ENCODE peak calls at places on chromosome 5, in seven cellular contexts. A is fibroblast of lung, C is Peyer's patch, S is mammary epithelial cell, I is tibial artery, Q is endothelial cell, K is heart right ventricle. J is an unnamed sample.

GRCh38 chr5:180611140-180611850 is 20.0 kb upstream of the SCGB3A1 start:
- DNase-seq in K (peak), I (no peak), Q (no peak), A (no peak), S (no peak), C (no peak), J (no peak)

GRCh38 chr5:6447384-6448140 is 1.1 kb upstream of the UBE2QL1 start:
- DNase-seq in A (no peak), C (no peak), Q (no peak), K (no peak), I (no peak), S (no peak), J (no peak)

GRCh38 chr5:65779643-65780042 is 57.6 kb downstream of the NLN start:
- DNase-seq in A (no peak), Q (no peak), C (no peak), S (no peak), I (no peak), K (no peak), J (no peak)

GRCh38 chr5:78806544-78806943 is 158.0 kb upstream of the LHFPL2 start:
- DNase-seq in C (no peak), A (peak), I (no peak), S (peak), Q (no peak), K (no peak), J (no peak)

GRCh38 chr5:83553000-83553486 is 81.5 kb downstream of the VCAN start:
- DNase-seq in S (no peak), Q (no peak), C (no peak), I (peak), K (peak), A (peak), J (no peak)

GRCh38 chr5:156155638-156156037 is 171.3 kb upstream of the SGCD start:
- DNase-seq in K (no peak), Q (no peak), I (no peak), C (no peak), S (no peak), A (no peak), J (no peak)

GRCh38 chr5:126837907-126838539 is 61.1 kb downstream of the LMNB1 start:
- DNase-seq in K (no peak), I (no peak), C (no peak), S (no peak), Q (no peak), A (no peak), J (no peak)

GRCh38 chr5:119470851-119471451 is 18.7 kb downstream of the HSD17B4 start:
- DNase-seq in C (no peak), S (peak), I (no peak), K (no peak), A (peak), Q (peak), J (no peak)

GRCh38 chr5:115962565-115963402 is 509 bp downstream of the LVRN start:
- DNase-seq in C (no peak), A (peak), Q (peak), S (no peak), I (peak), K (peak), J (no peak)

DNA sequence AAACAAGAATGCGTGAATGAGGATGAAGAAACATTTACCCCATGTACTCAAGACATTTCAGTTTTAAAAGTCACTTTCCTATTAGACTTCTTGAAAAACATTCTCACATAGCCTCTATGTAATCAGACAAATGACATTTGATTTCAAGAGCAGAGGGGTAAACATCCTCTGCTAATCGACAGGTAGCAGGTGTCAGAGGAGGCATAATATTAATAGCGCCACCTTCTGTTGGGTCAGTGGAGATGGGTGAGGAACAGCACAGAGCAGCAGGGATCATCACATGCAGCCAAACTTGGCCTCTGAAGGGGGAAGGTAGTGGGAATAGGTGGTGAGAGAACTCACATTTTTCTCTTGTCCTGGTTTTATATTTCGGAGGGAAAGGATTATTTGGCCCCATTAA is 3.3 kb upstream of the LSM11 start:
- DNase-seq in Q (no peak), S (peak), K (no peak), I (no peak), C (no peak), A (peak), J (no peak)
- TF ChIP-seq CTCF in Q (peak), S (peak), K (peak), I (no peak), C (no peak), A (peak), J (peak)

GRCh38 chr5:17709011-17709710 is 74.9 kb downstream of the TAF11L14 start:
- DNase-seq in I (no peak), Q (no peak), K (no peak), A (no peak), S (no peak), C (no peak), J (no peak)
- TF ChIP-seq CTCF in I (no peak), Q (no peak), K (no peak), A (no peak), S (no peak), C (no peak), J (no peak)

GRCh38 chr5:147226512-147226911 is 8.3 kb upstream of the STK32A start:
- DNase-seq in S (no peak), A (no peak), Q (no peak), K (no peak), C (no peak), I (no peak), J (no peak)

GRCh38 chr5:147225938-147226337 is 8.9 kb upstream of the STK32A start:
- DNase-seq in C (no peak), S (no peak), K (no peak), I (no peak), A (no peak), Q (no peak), J (no peak)

GRCh38 chr5:147223951-147224791 is 10.7 kb upstream of the STK32A start:
- DNase-seq in C (no peak), Q (peak), I (no peak), A (peak), K (no peak), S (peak), J (no peak)

GRCh38 chr5:147223343-147223742 is 11.5 kb upstream of the STK32A start:
- DNase-seq in S (no peak), I (no peak), A (peak), Q (no peak), C (no peak), K (no peak), J (no peak)
- TF ChIP-seq CTCF in S (no peak), I (no peak), A (no peak), Q (no peak), C (no peak), K (no peak), J (no peak)

DNA sequence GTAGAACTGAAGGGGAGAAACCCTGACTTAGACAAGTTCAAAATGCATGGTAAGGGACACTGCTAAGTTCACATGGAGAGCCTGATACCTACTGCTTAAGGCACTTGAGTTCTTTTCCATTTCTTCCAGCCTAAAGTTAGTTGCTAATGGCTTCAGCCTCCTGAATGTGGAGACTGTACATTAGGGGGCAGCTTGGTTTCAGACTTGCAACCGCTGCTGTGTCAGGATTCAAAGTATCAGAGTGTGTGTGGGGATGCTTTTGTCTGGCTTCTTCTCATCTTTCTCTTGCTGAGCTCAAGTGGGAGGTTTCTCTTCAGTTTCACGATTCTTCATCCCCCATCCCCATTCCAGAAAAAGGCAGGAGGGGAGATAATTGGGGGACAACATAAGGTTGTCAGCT is 49.4 kb downstream of the ATP10B start:
- DNase-seq in C (no peak), K (no peak), S (no peak), A (no peak), Q (no peak), I (no peak), J (no peak)
- TF ChIP-seq CTCF in C (no peak), K (no peak), S (no peak), A (no peak), Q (no peak), I (no peak), J (no peak)

GRCh38 chr5:41695920-41696582 is 174.2 kb downstream of the OXCT1 start:
- DNase-seq in I (no peak), Q (no peak), S (no peak), K (no peak), A (no peak), C (no peak), J (no peak)
- TF ChIP-seq CTCF in I (peak), Q (no peak), S (peak), K (peak), A (peak), C (no peak), J (no peak)

J was measured in CD14-positive monocyte.